ENCODE peak calls at places on chromosomes 12 and 14, in four cellular contexts. C is fibroblast of pulmonary artery; D is neural crest cell; L is activated CD4-positive, CD25-positive, alpha-beta regulatory T cell treated with anti-CD3 and anti-CD28 coated beads, Interleukin-2, amount 50 U/mL, for 16 hours. P is an unnamed sample.

GRCh38 chr12:88309546-88309945 is 167.4 kb downstream of the TMTC3 start:
- DNase-seq in L (no peak), C (peak), D (no peak), P (peak)

GRCh38 chr14:61477845-61478438 is 156.6 kb downstream of the PRKCH start:
- DNase-seq in C (peak), L (no peak), D (no peak), P (no peak)

GRCh38 chr14:75879031-75879430 is 102.8 kb downstream of the TGFB3 start:
- DNase-seq in L (no peak), D (no peak), C (peak), P (peak)

GRCh38 chr14:96272777-96273471 is 16.9 kb downstream of the BDKRB1 start:
- DNase-seq in L (no peak), C (no peak), D (no peak), P (peak)

GRCh38 chr14:59161571-59162175 is 26.8 kb upstream of the DAAM1 start:
- DNase-seq in C (peak), L (no peak), D (peak), P (peak)

GRCh38 chr12:100166232-100166631 is 23.6 kb upstream of the BLTP3B start:
- DNase-seq in L (no peak), D (no peak), C (no peak), P (no peak)

GRCh38 chr14:85533821-85534271 is 3.9 kb downstream of the FLRT2 start:
- DNase-seq in D (peak), L (no peak), C (peak), P (no peak)

GRCh38 chr12:12562016-12562483 is 613 bp downstream of the DUSP16 start:
- DNase-seq in D (peak), C (peak), L (no peak), P (peak)

GRCh38 chr12:123897221-123897620 is 75.4 kb downstream of the CCDC92 start:
- DNase-seq in L (no peak), C (peak), D (no peak), P (peak)

GRCh38 chr12:122982494-122982850 is 2.0 kb downstream of the ARL6IP4 start:
- DNase-seq in D (no peak), L (no peak), C (no peak), P (no peak)

GRCh38 chr12:10967409-10967808 is 19.3 kb downstream of the TAS2R50 start:
- DNase-seq in L (no peak), C (peak), D (no peak), P (peak)

GRCh38 chr12:10069099-10069498 is 29.7 kb downstream of the CLEC1A start:
- DNase-seq in C (peak), D (no peak), L (no peak), P (no peak)

GRCh38 chr14:22386924-22387775 is 201.9 kb downstream of the DAD1 start:
- DNase-seq in C (peak), D (peak), L (no peak), P (peak)